ENCODE peak calls at places on chromosome 15, in five cellular contexts. K is stimulated activated CD8-positive, alpha-beta memory T cell treated with anti-CD3 and anti-CD28 coated beads, Interleukin-4, amount 100 ng/mL, for 1 hour; U is GM12891; W is fibroblast of the conjunctiva; S is T-helper 2 cell. V is an unnamed sample.

GRCh38 chr15:35697549-35698299 is 151.8 kb upstream of the DPH6 start:
- DNase-seq in W (no peak), K (no peak), S (no peak), U (no peak), V (no peak)

GRCh38 chr15:56251315-56252091 is 7.8 kb upstream of the RFX7 start:
- DNase-seq in S (no peak), W (no peak), U (no peak), K (no peak), V (no peak)

GRCh38 chr15:98906712-98907083 is 100.9 kb downstream of the PGPEP1L start:
- DNase-seq in U (no peak), K (no peak), S (no peak), W (no peak), V (no peak)

GRCh38 chr15:40957581-40958051 is 4.3 kb downstream of the CHAC1 start:
- DNase-seq in K (no peak), W (peak; percentile 23), S (no peak), U (no peak), V (no peak)

GRCh38 chr15:69951511-69952209 is 146.1 kb downstream of the TLE3 start:
- DNase-seq in U (no peak), K (no peak), S (no peak), W (no peak), V (no peak)

GRCh38 chr15:38414351-38414750 is 39.6 kb upstream of the FAM98B start:
- DNase-seq in S (no peak), U (no peak), K (no peak), W (peak; percentile 56), V (no peak)

GRCh38 chr15:59244337-59244736 is 37.7 kb downstream of the LDHAL6B start:
- DNase-seq in K (no peak), W (no peak), U (no peak), S (no peak), V (no peak)

GRCh38 chr15:98668566-98669308 is 20.4 kb downstream of the IGF1R start:
- DNase-seq in U (no peak), K (no peak), W (no peak), S (no peak), V (no peak)

GRCh38 chr15:67381416-67382045 is 126.9 kb downstream of the IQCH start:
- DNase-seq in W (no peak), U (no peak), K (no peak), S (no peak), V (no peak)

GRCh38 chr15:82537351-82537908 is 2.8 kb downstream of the RPS17 start:
- DNase-seq in S (no peak), U (no peak), W (no peak), K (no peak), V (no peak)

GRCh38 chr15:101651753-101652097 is 456 bp downstream of the TM2D3 start:
- DNase-seq in S (no peak), W (no peak), U (no peak), K (no peak), V (no peak)

GRCh38 chr15:48566669-48567068 is 78.8 kb downstream of the FBN1 start:
- DNase-seq in U (no peak), K (no peak), W (peak; percentile 62), S (no peak), V (no peak)

GRCh38 chr15:77627067-77627466 is 5.6 kb downstream of the LINGO1 start:
- DNase-seq in U (no peak), W (no peak), S (no peak), K (no peak), V (no peak)

GRCh38 chr15:83166218-83166617 is 41.4 kb downstream of the HDGFL3 start:
- DNase-seq in S (no peak), K (no peak), U (no peak), W (no peak), V (no peak)

GRCh38 chr15:89912145-89912673 is 543 bp downstream of the ARPIN start:
- DNase-seq in W (no peak), U (no peak), K (no peak), S (no peak), V (no peak)

GRCh38 chr15:50652671-50653070 is 33.9 kb downstream of the TRPM7 start:
- DNase-seq in K (no peak), S (no peak), U (no peak), W (no peak), V (no peak)

GRCh38 chr15:50148362-50148963 is 29.4 kb upstream of the ATP8B4 start:
- DNase-seq in K (no peak), W (peak; percentile 48), S (no peak), U (no peak), V (no peak)

GRCh38 chr15:101255615-101256350 is 3.9 kb upstream of the CHSY1 start:
- DNase-seq in S (no peak), U (no peak), K (no peak), W (no peak), V (no peak)

GRCh38 chr15:49620174-49620573 is 444 bp downstream of the FAM227B start:
- DNase-seq in U (no peak), K (no peak), S (no peak), W (no peak), V (no peak)

GRCh38 chr15:88126695-88127476 is 129.7 kb downstream of the NTRK3 start:
- DNase-seq in U (no peak), K (no peak), S (no peak), W (no peak), V (no peak)

GRCh38 chr15:85727068-85727467 is 67.7 kb downstream of the KLHL25 start:
- DNase-seq in K (no peak), U (no peak), W (no peak), S (no peak), V (no peak)

GRCh38 chr15:32718822-32719716 is 1.3 kb downstream of the GREM1 start:
- DNase-seq in K (no peak), S (no peak), W (no peak), U (no peak), V (no peak)

GRCh38 chr15:40247406-40247971 is 8.6 kb downstream of the PAK6 start:
- DNase-seq in S (no peak), W (no peak), U (no peak), K (no peak), V (no peak)

GRCh38 chr15:65101418-65101890 is 13.5 kb downstream of the UBAP1L start:
- DNase-seq in S (peak; percentile 29), K (no peak), W (peak; percentile 51), U (peak; percentile 63), V (no peak)

GRCh38 chr15:69145694-69146492 is 14.5 kb upstream of the GLCE start:
- DNase-seq in K (no peak), U (no peak), W (no peak), S (no peak), V (no peak)

GRCh38 chr15:95663156-95663831 is 667.2 kb upstream of the NR2F2 start:
- DNase-seq in S (no peak), W (peak; percentile 17), K (no peak), U (no peak), V (no peak)

GRCh38 chr15:68311859-68312557 is 34.5 kb downstream of the FEM1B start:
- DNase-seq in S (no peak), U (no peak), K (no peak), W (no peak), V (no peak)

GRCh38 chr15:43912991-43913927 is 86.5 kb downstream of the WDR76 start:
- DNase-seq in U (no peak), W (peak; percentile 91), S (no peak), K (no peak), V (no peak)

GRCh38 chr15:66692808-66693596 is 9.0 kb upstream of the SMAD6 start:
- DNase-seq in K (no peak), S (no peak), W (no peak), U (no peak), V (no peak)

GRCh38 chr15:50241684-50242450 is 23.7 kb downstream of the HDC start:
- DNase-seq in K (no peak), U (no peak), W (no peak), S (no peak), V (no peak)

GRCh38 chr15:57227899-57228298 is 148.4 kb upstream of the CGNL1 start:
- DNase-seq in K (no peak), U (no peak), S (no peak), W (peak; percentile 64), V (no peak)